ENCODE peak calls at places on chromosomes 11 and 22, in five cellular contexts. C is stomach; M is CD8-positive, alpha-beta memory T cell; T is pancreas; S is left lung. K is an unnamed sample.

GRCh38 chr22:20562607-20563463 is 55.4 kb downstream of the MED15 start:
- DNase-seq in C (no peak), M (no peak), T (no peak), S (no peak), K (peak)

GRCh38 chr11:59281177-59281576 is 68.5 kb upstream of the MPEG1 start:
- DNase-seq in C (no peak), M (no peak), T (no peak), S (no peak), K (no peak)

GRCh38 chr11:83105167-83105566 is 33.5 kb upstream of the RAB30 start:
- DNase-seq in C (no peak), M (no peak), T (no peak), S (no peak), K (no peak)

GRCh38 chr11:11813288-11813962 is 28.3 kb upstream of the USP47 start:
- DNase-seq in C (peak), M (no peak), T (peak), S (no peak), K (no peak)

GRCh38 chr11:45607995-45608394 is 57.4 kb downstream of the CHST1 start:
- DNase-seq in C (no peak), M (no peak), T (no peak), S (no peak), K (no peak)

GRCh38 chr22:23742505-23743264 is 8.2 kb downstream of the ZNF70 start:
- DNase-seq in C (no peak), M (no peak), T (no peak), S (no peak), K (no peak)

GRCh38 chr22:37304595-37305343 is 22.5 kb downstream of the CYTH4 start:
- DNase-seq in C (no peak), M (no peak), T (no peak), S (no peak), K (no peak)

GRCh38 chr11:27429740-27430451 is 42.7 kb downstream of the LGR4 start:
- DNase-seq in C (no peak), M (no peak), T (no peak), S (no peak), K (no peak)

GRCh38 chr22:37519268-37520195 is at the start of gene CARD10:
- DNase-seq in C (peak), M (no peak), T (peak), S (no peak), K (no peak)

GRCh38 chr11:6608011-6608410 is 4.0 kb downstream of the TAF10 start:
- DNase-seq in C (no peak), M (no peak), T (peak), S (no peak), K (peak)

GRCh38 chr11:2996976-2997375 is 4.8 kb upstream of the NAP1L4 start:
- DNase-seq in C (peak), M (no peak), T (no peak), S (no peak), K (no peak)

GRCh38 chr11:24767411-24767810 is 270.6 kb downstream of the LUZP2 start:
- DNase-seq in C (no peak), M (no peak), T (no peak), S (no peak), K (no peak)

GRCh38 chr22:21778705-21779363 is 43.2 kb upstream of the YPEL1 start:
- DNase-seq in C (peak), M (no peak), T (peak), S (no peak), K (no peak)

GRCh38 chr11:75267171-75267970 is 26.8 kb downstream of the TPBGL start:
- DNase-seq in C (no peak), M (no peak), T (no peak), S (peak), K (peak)

GRCh38 chr22:41905411-41906202 is 9.3 kb downstream of the SHISA8 start:
- DNase-seq in C (no peak), M (no peak), T (no peak), S (no peak), K (no peak)

GRCh38 chr11:848380-848931 is 5.8 kb downstream of the TSPAN4 start:
- DNase-seq in C (peak), M (peak), T (peak), S (no peak), K (peak)

GRCh38 chr11:119416606-119417580 is 6.1 kb downstream of the THY1 start:
- DNase-seq in C (no peak), M (no peak), T (no peak), S (no peak), K (no peak)

GRCh38 chr11:125069796-125070195 is 6.7 kb downstream of the SLC37A2 start:
- DNase-seq in C (no peak), M (no peak), T (peak), S (no peak), K (peak)

GRCh38 chr11:105046898-105047579 is 1.9 kb upstream of the CARD16 start:
- DNase-seq in C (no peak), M (no peak), T (no peak), S (peak), K (no peak)

GRCh38 chr22:34150023-34150422 is 229.7 kb upstream of the LARGE1 start:
- DNase-seq in C (no peak), M (no peak), T (no peak), S (no peak), K (no peak)

GRCh38 chr11:48122656-48123055 is 94.0 kb upstream of the OR4B1 start:
- DNase-seq in C (no peak), M (no peak), T (no peak), S (no peak), K (no peak)

GRCh38 chr11:18721576-18722292 is 4.3 kb downstream of the IGSF22 start:
- DNase-seq in C (peak), M (peak), T (peak), S (peak), K (peak)

GRCh38 chr11:12802418-12803085 is 128.3 kb downstream of the TEAD1 start:
- DNase-seq in C (peak), M (no peak), T (peak), S (peak), K (no peak)

GRCh38 chr11:123475478-123475877 is 45.4 kb downstream of the GRAMD1B start:
- DNase-seq in C (no peak), M (no peak), T (no peak), S (no peak), K (no peak)

GRCh38 chr11:12288212-12288933 is 89.0 kb upstream of the PARVA start:
- DNase-seq in C (peak), M (peak), T (peak), S (peak), K (no peak)

GRCh38 chr22:41501209-41501608 is 32.3 kb downstream of the ACO2 start:
- DNase-seq in C (no peak), M (peak), T (no peak), S (no peak), K (no peak)

GRCh38 chr22:25704701-25705100 is 37.3 kb upstream of the MYO18B start:
- DNase-seq in C (no peak), M (no peak), T (no peak), S (no peak), K (no peak)

GRCh38 chr11:95098826-95099225 is 9.2 kb downstream of the ENDOD1 start:
- DNase-seq in C (no peak), M (no peak), T (no peak), S (no peak), K (no peak)

GRCh38 chr22:46229701-46230100 is 20.4 kb downstream of the CDPF1 start:
- DNase-seq in C (no peak), M (no peak), T (no peak), S (no peak), K (no peak)

GRCh38 chr11:15920856-15921629 is 435.3 kb downstream of the SOX6 start:
- DNase-seq in C (no peak), M (no peak), T (no peak), S (no peak), K (peak)

GRCh38 chr11:7637447-7638157 is 35.7 kb downstream of the CYB5R2 start:
- DNase-seq in C (no peak), M (no peak), T (no peak), S (no peak), K (no peak)

DNA sequence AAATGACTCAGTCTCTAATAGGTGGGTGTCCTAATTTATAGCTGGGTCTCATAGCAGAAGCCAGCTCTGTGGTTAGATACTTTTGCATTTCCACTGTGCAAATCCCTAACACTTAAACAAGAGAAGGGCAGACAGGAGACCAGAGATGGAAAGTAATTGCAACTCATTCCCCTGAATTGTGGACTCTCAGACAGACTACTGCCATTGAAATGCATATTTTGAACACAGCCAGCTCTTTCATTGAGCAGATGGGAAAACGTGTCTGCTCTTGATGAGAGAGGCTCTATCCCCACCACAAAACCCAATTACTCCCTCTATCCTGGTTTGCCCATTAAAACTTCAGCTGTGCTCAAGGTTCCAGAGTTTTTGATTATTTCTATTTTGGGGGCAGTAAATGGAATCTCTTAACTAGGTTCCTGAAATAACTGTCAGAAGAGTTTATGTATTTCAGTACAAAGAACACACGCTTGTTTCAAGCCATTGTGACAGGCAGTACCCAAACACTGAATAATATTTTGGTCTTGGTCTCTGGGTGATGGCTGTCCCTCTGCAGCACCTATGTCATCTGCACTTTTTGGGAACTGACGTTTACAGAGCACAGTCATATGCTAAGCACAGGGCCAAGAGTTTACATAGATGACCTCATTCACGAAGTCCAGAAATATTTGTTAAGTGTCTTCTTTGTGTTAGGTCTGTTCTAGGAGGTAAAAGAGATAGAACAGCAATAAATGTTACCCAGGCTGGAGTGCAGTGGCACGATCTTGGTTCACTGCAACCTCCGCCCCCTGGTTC is 41.7 kb downstream of the FAM227A start:
- DNase-seq in C (no peak), M (no peak), T (no peak), S (no peak), K (peak)
- H3K27ac ChIP-seq in C (no peak), M (no peak), T (no peak), S (no peak), K (no peak)

GRCh38 chr22:39242809-39243442 is 1.9 kb downstream of the PDGFB start:
- DNase-seq in C (peak), M (peak), T (peak), S (no peak), K (no peak)
- H3K4me3 ChIP-seq in C (peak), M (peak), T (peak), S (peak), K (peak)

DNA sequence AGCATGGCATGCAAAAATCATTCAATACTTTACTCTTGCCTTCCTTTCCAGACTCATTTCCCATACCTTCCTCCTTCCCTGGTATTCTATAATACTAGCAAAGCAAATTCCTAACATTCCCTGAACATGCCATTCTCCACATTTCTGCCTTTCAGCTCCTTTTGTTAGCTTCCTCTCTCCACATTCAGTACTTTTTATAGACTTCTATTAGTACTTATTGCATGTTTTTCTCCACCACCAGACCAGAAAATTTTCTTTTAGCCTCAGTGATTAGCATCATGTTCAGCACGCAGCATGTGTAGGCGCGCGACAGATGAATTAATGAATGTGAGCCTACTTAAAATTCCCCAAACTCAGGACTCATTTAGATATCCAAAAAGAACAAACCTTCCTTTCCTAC is 935.3 kb downstream of the DLG2 start:
- DNase-seq in C (no peak), M (no peak), T (no peak), S (no peak), K (no peak)
- H3K27ac ChIP-seq in C (no peak), M (no peak), T (no peak), S (no peak), K (no peak)

GRCh38 chr11:34318111-34319037 is 39.4 kb downstream of the ABTB2 start:
- DNase-seq in C (no peak), M (no peak), T (no peak), S (no peak), K (no peak)
- H3K4me3 ChIP-seq in C (no peak), M (no peak), T (no peak), S (no peak), K (no peak)

DNA sequence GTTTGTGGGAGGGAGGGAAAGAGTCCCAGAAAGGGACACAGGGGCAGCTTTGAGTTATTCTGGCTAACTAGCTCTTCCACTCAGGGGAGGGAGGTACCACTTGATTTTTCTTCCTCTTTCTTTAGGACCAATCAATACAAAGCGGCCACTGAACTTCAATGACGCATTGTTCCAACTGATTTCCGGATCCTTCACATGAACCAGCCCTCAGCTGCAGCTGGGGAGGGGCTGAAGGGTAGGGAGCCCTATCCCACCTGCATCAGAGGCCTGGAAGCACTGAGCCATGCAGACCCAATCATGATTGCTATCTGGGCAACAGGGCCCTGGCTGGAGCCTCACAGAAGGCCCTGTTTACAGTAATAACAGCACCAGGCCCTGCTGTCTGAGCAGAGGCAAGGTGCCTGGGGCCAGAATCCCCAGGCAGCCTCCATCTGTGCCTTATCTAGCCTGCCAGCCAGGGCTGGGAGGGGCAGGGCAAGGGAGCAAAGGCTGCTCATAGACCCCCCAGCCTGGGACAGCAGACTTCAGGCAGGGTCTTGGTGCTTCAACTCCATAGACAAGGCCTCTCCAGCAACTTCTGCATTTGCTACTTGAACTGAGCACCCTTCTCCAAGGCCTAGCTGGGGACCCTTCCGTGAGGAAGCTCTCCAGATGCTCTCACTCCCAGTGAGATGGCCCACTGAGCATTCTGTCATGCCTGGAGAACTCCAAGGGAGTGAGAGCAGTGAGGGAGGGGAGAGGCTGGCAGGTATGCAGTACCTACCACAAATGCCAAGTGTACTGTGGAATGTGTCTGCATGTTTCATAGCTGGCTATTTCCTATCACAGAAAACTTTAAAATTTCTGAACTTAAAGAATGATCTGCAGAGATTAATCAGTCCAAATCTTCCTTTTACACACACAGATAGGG is 22.5 kb downstream of the CLPB start:
- DNase-seq in C (no peak), M (peak), T (no peak), S (peak), K (peak)
- H3K27ac ChIP-seq in C (peak), M (no peak), T (peak), S (peak), K (peak)

DNA sequence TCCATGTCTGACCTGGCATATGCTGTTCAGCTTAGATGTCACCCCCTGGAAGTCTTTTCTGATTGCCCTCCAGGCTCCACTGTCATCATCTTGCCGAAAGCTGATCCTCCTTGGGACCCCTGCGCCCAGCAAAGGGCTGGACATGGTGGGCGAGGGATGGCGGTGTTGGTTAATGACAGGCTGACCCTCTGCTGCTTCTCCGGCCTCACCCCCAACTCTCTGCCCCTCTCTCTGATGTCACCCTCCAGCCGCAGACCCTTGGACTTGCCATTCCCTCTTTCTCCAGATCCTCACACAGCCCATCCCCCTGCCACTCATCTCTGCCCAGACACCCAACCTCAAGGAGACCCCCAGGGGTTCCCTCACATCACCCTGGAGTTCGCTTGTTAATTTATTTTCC is 2.3 kb downstream of the EHBP1L1 start:
- DNase-seq in C (no peak), M (no peak), T (no peak), S (no peak), K (no peak)
- H3K4me3 ChIP-seq in C (peak), M (no peak), T (no peak), S (no peak), K (peak)

DNA sequence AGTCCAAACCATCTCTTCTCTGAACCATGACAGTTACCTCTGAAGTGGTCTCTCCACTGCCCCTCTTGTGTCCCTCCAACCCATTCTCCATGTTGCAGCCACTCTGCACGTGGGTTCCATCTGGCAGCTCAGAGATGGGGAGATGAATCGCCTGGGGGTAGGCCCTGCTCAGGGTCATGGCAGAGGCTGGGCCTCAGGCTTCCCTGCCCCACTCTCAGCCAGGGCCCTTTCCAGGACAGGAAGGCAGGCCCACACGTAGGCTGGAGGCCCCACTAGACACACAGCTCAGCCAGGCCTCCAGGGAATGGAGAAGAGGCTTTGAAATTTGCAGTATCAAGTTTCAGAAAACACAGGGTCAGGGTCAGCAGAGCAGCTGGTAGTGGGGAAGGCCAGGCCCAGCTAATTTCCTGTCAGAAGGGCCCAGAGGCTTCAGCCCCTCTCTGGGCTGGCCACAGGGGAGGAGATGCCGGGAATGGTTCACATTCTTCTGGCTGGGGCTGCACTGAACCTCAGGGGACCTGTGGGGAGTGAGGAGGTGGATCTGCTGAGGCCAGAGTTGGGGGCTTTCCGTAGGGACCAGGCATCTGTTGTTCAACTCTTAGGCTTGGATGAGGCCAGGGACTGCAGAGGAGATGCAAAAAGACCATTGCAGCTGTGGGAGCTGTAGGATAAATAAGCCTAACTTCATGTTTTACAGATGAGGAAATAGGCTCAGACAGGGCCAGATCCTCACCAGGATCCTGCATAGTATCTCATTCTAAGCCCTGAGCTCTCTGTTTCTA is 101.6 kb downstream of the SWAP70 start:
- DNase-seq in C (no peak), M (no peak), T (no peak), S (no peak), K (no peak)
- H3K27ac ChIP-seq in C (peak), M (no peak), T (no peak), S (no peak), K (peak)

K was measured in spleen.